ENCODE peak calls at places on chromosomes 11 and 22, in six cellular contexts. M is H1, P is HepG2, H is GM12878, R is K562, D is SK-N-SH. X is an unnamed sample.

GRCh38 chr11:109264128-109264527 is 157.9 kb upstream of the C11orf87 start:
- DNase-seq in H (no peak), M (no peak), R (no peak), P (no peak), D (no peak), X (no peak)

GRCh38 chr11:10605941-10606381 is 37.5 kb upstream of the LYVE1 start:
- DNase-seq in H (no peak), M (no peak), D (no peak), P (peak; percentile 8), R (peak; percentile 46), X (peak; percentile 90)

GRCh38 chr11:96293109-96293508 is 49.9 kb downstream of the MAML2 start:
- DNase-seq in R (no peak), H (no peak), D (no peak), M (no peak), P (no peak), X (no peak)

GRCh38 chr11:117457835-117458234 is 130.2 kb downstream of the CEP164 start:
- DNase-seq in P (no peak), H (no peak), D (no peak), R (no peak), M (no peak), X (no peak)

GRCh38 chr11:77449060-77449521 is 24.8 kb downstream of the PAK1 start:
- DNase-seq in D (no peak), M (no peak), H (peak; percentile 91), R (no peak), P (no peak), X (peak; percentile 92)

GRCh38 chr22:50671641-50672040 is 982 bp upstream of the SHANK3 start:
- DNase-seq in M (no peak), H (no peak), P (no peak), D (no peak), R (no peak), X (no peak)

GRCh38 chr11:78192911-78193341 is 4.2 kb downstream of the USP35 start:
- DNase-seq in P (no peak), R (no peak), M (no peak), H (no peak), D (no peak), X (peak; percentile 38)

GRCh38 chr11:102911758-102912481 is 37.1 kb upstream of the MMP12 start:
- DNase-seq in H (no peak), P (no peak), R (no peak), M (peak; percentile 15), D (no peak), X (no peak)

GRCh38 chr11:36500315-36500721 is 9.8 kb downstream of the TRAF6 start:
- DNase-seq in H (no peak), D (no peak), P (no peak), R (peak; percentile 38), M (no peak), X (no peak)

GRCh38 chr11:2102132-2102882 is 36.9 kb downstream of the IGF2 start:
- DNase-seq in P (peak; percentile 71), R (no peak), H (no peak), D (no peak), M (no peak), X (no peak)

GRCh38 chr11:12906501-12906900 is 102.6 kb upstream of the RASSF10 start:
- DNase-seq in D (no peak), R (no peak), H (no peak), P (no peak), M (no peak), X (no peak)

GRCh38 chr11:85718991-85719807 is 33.2 kb upstream of the CCDC89 start:
- DNase-seq in P (peak; percentile 3), M (peak; percentile 31), D (no peak), R (no peak), H (no peak), X (no peak)

GRCh38 chr11:121293276-121293569 is 652 bp downstream of the SC5D start:
- DNase-seq in D (no peak), M (no peak), R (no peak), H (no peak), P (peak; percentile 12), X (no peak)

GRCh38 chr11:30314625-30315024 is 8.3 kb upstream of the ARL14EP start:
- DNase-seq in H (no peak), D (no peak), R (no peak), P (no peak), M (no peak), X (no peak)

GRCh38 chr11:117703209-117703608 is 93.8 kb downstream of the DSCAML1 start:
- DNase-seq in D (no peak), H (no peak), R (no peak), P (peak; percentile 67), M (no peak), X (no peak)

GRCh38 chr11:14503023-14503422 is 3.4 kb upstream of the COPB1 start:
- DNase-seq in P (no peak), M (no peak), D (no peak), R (no peak), H (no peak), X (no peak)

GRCh38 chr11:103682318-103683184 is 353.9 kb upstream of the DDI1 start:
- DNase-seq in H (peak; percentile 26), M (peak; percentile 53), R (peak; percentile 6), P (peak; percentile 67), D (peak; percentile 49), X (peak; percentile 18)

GRCh38 chr11:11988099-11988651 is 20.3 kb downstream of the DKK3 start:
- DNase-seq in R (no peak), P (no peak), H (no peak), M (no peak), D (no peak), X (no peak)

GRCh38 chr22:19260194-19260593 is 31.3 kb downstream of the CLTCL1 start:
- DNase-seq in D (no peak), H (no peak), M (no peak), P (no peak), R (peak; percentile 9), X (no peak)

GRCh38 chr11:128898580-128899344 is 7.6 kb downstream of the KCNJ5 start:
- DNase-seq in R (no peak), D (no peak), H (no peak), P (no peak), M (no peak), X (no peak)

GRCh38 chr11:7281083-7281482 is 29.4 kb downstream of the SYT9 start:
- DNase-seq in R (no peak), D (no peak), H (no peak), P (peak; percentile 4), M (peak; percentile 17), X (no peak)

GRCh38 chr11:33829430-33830141 is 55.3 kb upstream of the FBXO3 start:
- DNase-seq in P (peak; percentile 13), R (peak; percentile 71), D (peak; percentile 78), M (no peak), H (peak; percentile 28), X (peak; percentile 59)

GRCh38 chr22:23829845-23830372 is 8.9 kb downstream of the DERL3 start:
- DNase-seq in R (no peak), H (no peak), M (no peak), P (no peak), D (peak; percentile 35), X (no peak)

GRCh38 chr11:128936546-128937275 is 6.0 kb downstream of the TP53AIP1 start:
- DNase-seq in R (no peak), P (peak; percentile 58), H (no peak), M (peak; percentile 39), D (no peak), X (no peak)

GRCh38 chr11:3090096-3090901 is 33.1 kb upstream of the CARS1 start:
- DNase-seq in D (peak; percentile 31), P (no peak), R (no peak), H (no peak), M (no peak), X (no peak)

GRCh38 chr11:3136542-3137455 is 28.3 kb downstream of the OSBPL5 start:
- DNase-seq in R (no peak), D (no peak), H (no peak), P (no peak), M (no peak), X (no peak)

GRCh38 chr22:48459859-48460823 is 1367.5 kb downstream of the BRD1 start:
- DNase-seq in H (no peak), M (no peak), D (no peak), R (no peak), P (no peak), X (no peak)

GRCh38 chr11:129589190-129589589 is 213.5 kb downstream of the BARX2 start:
- DNase-seq in H (no peak), M (no peak), R (no peak), P (no peak), D (no peak), X (no peak)

GRCh38 chr11:67665537-67666302 is 8.7 kb downstream of the ALDH3B2 start:
- DNase-seq in H (no peak), R (peak; percentile 31), D (peak; percentile 48), P (no peak), M (no peak), X (no peak)

GRCh38 chr11:85627332-85627997 is at the start of gene DLG2:
- DNase-seq in P (no peak), R (no peak), D (peak; percentile 21), H (no peak), M (no peak), X (peak; percentile 18)

GRCh38 chr11:126329644-126330200 is 25.8 kb upstream of the ST3GAL4 start:
- DNase-seq in R (no peak), P (no peak), D (no peak), M (no peak), H (no peak), X (no peak)
- TF ChIP-seq GABPA in R (no peak), P (no peak), D (no peak), M (no peak), H (no peak), X (no peak)

GRCh38 chr11:19240420-19241259 is at the start of gene E2F8:
- DNase-seq in R (peak; percentile 98), D (peak; percentile 98), M (peak; percentile 80), P (peak; percentile 92), H (peak; percentile 88), X (peak; percentile 80)
- TF ChIP-seq GABPA in R (peak; percentile 81), D (peak; percentile 66), M (no peak), P (peak; percentile 40), H (peak; percentile 57), X (no peak)

GRCh38 chr22:30402036-30402759 is 5.4 kb downstream of the SEC14L2 start:
- DNase-seq in D (no peak), P (no peak), M (no peak), R (peak; percentile 49), H (no peak), X (no peak)
- TF ChIP-seq GABPA in D (no peak), P (no peak), M (no peak), R (no peak), H (no peak), X (no peak)

GRCh38 chr22:43376765-43377485 is 33.8 kb upstream of the SCUBE1 start:
- DNase-seq in R (no peak), D (no peak), M (no peak), H (peak; percentile 56), P (no peak), X (no peak)
- TF ChIP-seq GABPA in R (no peak), D (no peak), M (no peak), H (no peak), P (no peak), X (no peak)

GRCh38 chr22:17612057-17612456 is 16.5 kb downstream of the ATP6V1E1 start:
- DNase-seq in H (no peak), M (no peak), R (no peak), D (no peak), P (no peak), X (no peak)

GRCh38 chr22:17606472-17606871 is 22.1 kb downstream of the ATP6V1E1 start:
- DNase-seq in H (no peak), P (no peak), R (no peak), D (peak; percentile 42), M (no peak), X (no peak)

GRCh38 chr22:17613280-17613679 is 15.3 kb downstream of the ATP6V1E1 start:
- DNase-seq in P (no peak), M (no peak), R (no peak), H (no peak), D (no peak), X (no peak)

GRCh38 chr22:17607891-17608521 is 20.5 kb downstream of the ATP6V1E1 start:
- DNase-seq in H (no peak), D (no peak), R (no peak), M (no peak), P (no peak), X (no peak)
- TF ChIP-seq GABPA in H (no peak), D (no peak), R (no peak), M (no peak), P (no peak), X (no peak)